ENCODE peak calls at places on chromosomes 16 and 17, in four cellular contexts. U, V, J and D are unnamed samples.

GRCh38 chr16:8391219-8391757 is 199.0 kb downstream of the TMEM114 start:
- DNase-seq in U (no peak), V (no peak), J (no peak), D (peak; percentile 0)

GRCh38 chr16:57341441-57342303 is 16.9 kb upstream of the CCL22 start:
- DNase-seq in U (peak; percentile 86), V (no peak), J (no peak), D (no peak)

GRCh38 chr17:7001562-7001961 is 5.7 kb downstream of the ALOX12 start:
- DNase-seq in U (no peak), V (peak; percentile 40), J (peak; percentile 89), D (no peak)

GRCh38 chr17:56785396-56785795 is 48.3 kb downstream of the C17orf67 start:
- DNase-seq in U (peak; percentile 67), V (no peak), J (no peak), D (no peak)

GRCh38 chr17:60139438-60140285 is 10.1 kb upstream of the CA4 start:
- DNase-seq in U (peak; percentile 58), V (peak; percentile 78), J (peak; percentile 92), D (peak; percentile 79)

GRCh38 chr17:44539664-44540063 is 17.6 kb upstream of the FZD2 start:
- DNase-seq in U (no peak), V (peak; percentile 96), J (peak; percentile 89), D (no peak)

GRCh38 chr16:89764711-89765201 is 43.4 kb downstream of the ZNF276 start:
- DNase-seq in U (no peak), V (no peak), J (no peak), D (peak; percentile 41)

GRCh38 chr17:43823350-43824084 is 9.4 kb downstream of the MPP3 start:
- DNase-seq in U (no peak), V (no peak), J (no peak), D (no peak)

GRCh38 chr16:71627631-71628236 is 1.8 kb downstream of the MARVELD3 start:
- DNase-seq in U (no peak), V (peak; percentile 53), J (no peak), D (no peak)

GRCh38 chr16:65828296-65828695 is 538.2 kb upstream of the CDH5 start:
- DNase-seq in U (no peak), V (no peak), J (no peak), D (no peak)

GRCh38 chr17:54455251-54455868 is 445.3 kb upstream of the TOM1L1 start:
- DNase-seq in U (no peak), V (peak; percentile 36), J (no peak), D (no peak)

GRCh38 chr16:68901910-68902309 is 58.6 kb downstream of the TANGO6 start:
- DNase-seq in U (peak; percentile 77), V (peak; percentile 72), J (no peak), D (no peak)

GRCh38 chr16:30054451-30054850 is 11.1 kb upstream of the ALDOA start:
- DNase-seq in U (no peak), V (peak; percentile 26), J (no peak), D (no peak)

DNA sequence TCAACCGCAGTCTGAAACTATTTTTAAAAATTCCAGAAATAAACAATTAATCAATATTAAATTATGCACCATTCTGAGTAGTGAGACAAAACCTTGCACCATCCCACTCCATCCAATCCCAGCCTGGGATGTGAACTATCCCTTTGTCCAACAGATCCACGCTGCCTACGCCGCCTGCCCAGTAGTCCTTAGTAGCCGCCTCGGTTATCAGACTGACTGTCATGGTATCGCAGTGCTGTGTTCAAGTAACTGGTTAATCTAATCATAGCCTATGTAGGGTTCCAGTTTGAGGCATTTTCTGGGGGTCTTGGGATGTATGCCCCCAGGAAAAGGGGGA is 437.7 kb downstream of the HS3ST3B1 start:
- DNase-seq in U (no peak), V (no peak), J (no peak), D (no peak)
- H3K18ac ChIP-seq in U (peak overlapping the region; percentile 91), V (no peak overlapping the region), J (no peak overlapping the region), D (no peak overlapping the region)

GRCh38 chr16:84829168-84829965 is 9.6 kb downstream of the CRISPLD2 start:
- DNase-seq in U (peak; percentile 93), V (no peak), J (no peak), D (peak; percentile 3)

GRCh38 chr16:84826558-84826941 is 6.8 kb downstream of the CRISPLD2 start:
- DNase-seq in U (peak; percentile 72), V (no peak), J (no peak), D (peak; percentile 96)

GRCh38 chr16:84827897-84828296 is 8.1 kb downstream of the CRISPLD2 start:
- DNase-seq in U (no peak), V (no peak), J (no peak), D (peak; percentile 81)

GRCh38 chr16:84827131-84827574 is 7.4 kb downstream of the CRISPLD2 start:
- DNase-seq in U (peak; percentile 52), V (no peak), J (no peak), D (peak; percentile 78)

GRCh38 chr16:84828322-84828721 is 8.5 kb downstream of the CRISPLD2 start:
- DNase-seq in U (no peak), V (no peak), J (no peak), D (no peak)
- H3K27ac ChIP-seq in U (peak overlapping the region; percentile 40), V (no peak overlapping the region), J (no peak overlapping the region), D (no peak overlapping the region)

GRCh38 chr16:425740-426114 is 278 bp downstream of the RAB11FIP3 start:
- DNase-seq in U (no peak), V (no peak), J (no peak), D (no peak)
- H3K4ac ChIP-seq in U (no peak overlapping the region), V (peak overlapping the region; percentile 75), J (no peak overlapping the region), D (no peak overlapping the region)

GRCh38 chr16:2205967-2206313 is 686 bp downstream of the MLST8 start:
- DNase-seq in U (no peak), V (no peak), J (no peak), D (no peak)
- H3K18ac ChIP-seq in U (peak overlapping the region; percentile 22), V (peak overlapping the region; percentile 13), J (peak overlapping the region; percentile 71), D (peak overlapping the region; percentile 8)

GRCh38 chr16:4481965-4482364 is 5.8 kb downstream of the HMOX2 start:
- DNase-seq in U (no peak), V (no peak), J (no peak), D (no peak)
- H3K27ac ChIP-seq in U (no peak overlapping the region), V (no peak overlapping the region), J (no peak overlapping the region), D (no peak overlapping the region)

DNA sequence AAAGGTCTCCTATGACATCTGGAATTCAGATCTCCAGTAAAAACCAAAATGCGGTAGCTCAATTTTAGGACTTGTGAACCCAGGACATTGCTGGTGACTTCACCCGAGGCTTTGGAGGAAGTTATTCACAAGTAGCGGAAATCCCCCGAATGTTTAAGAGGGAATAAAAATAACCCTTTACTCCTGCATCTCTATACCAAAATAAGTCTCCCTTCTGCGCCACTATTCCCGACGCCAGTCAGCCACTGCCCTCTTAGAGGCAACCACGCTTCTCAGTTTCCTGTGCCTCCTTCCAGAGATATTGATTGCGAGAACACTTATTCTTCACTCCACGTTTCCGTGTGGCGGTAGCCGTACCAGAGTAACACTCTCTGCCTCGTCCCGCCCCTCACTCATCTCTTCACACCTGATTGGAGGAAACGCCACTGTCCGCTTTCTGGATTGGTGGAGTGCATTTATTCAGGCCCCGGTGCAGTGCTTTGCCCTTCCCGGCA is 27.4 kb downstream of the EMP2 start:
- DNase-seq in U (no peak), V (peak; percentile 56), J (peak; percentile 77), D (peak; percentile 68)
- H3K4ac ChIP-seq in U (no peak overlapping the region), V (no peak overlapping the region), J (no peak overlapping the region), D (no peak overlapping the region)

DNA sequence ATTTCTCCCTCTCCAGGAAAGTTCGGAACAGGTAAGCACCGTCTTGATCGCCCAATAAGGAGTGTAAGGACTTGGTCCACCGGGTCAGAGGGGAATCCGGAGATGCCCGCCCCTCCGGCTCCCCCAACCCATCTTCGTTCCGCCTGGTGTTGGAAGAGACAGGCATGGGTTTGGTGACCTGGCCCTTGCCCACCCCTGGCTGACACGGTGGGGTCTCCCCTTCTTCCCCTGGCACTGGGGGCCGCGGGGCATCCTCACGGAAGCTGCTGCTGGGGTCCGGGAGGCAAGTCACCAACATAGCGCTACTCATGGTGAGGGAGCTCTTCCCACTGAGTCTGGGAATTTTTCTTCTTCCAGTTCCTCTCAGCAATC is 3.2 kb downstream of the AXIN2 start:
- DNase-seq in U (no peak), V (no peak), J (no peak), D (no peak)
- H3K18ac ChIP-seq in U (no peak overlapping the region), V (peak overlapping the region; percentile 2), J (peak overlapping the region; percentile 53), D (no peak overlapping the region)

GRCh38 chr17:47846741-47847340 is 4.1 kb downstream of the SP6 start:
- DNase-seq in U (no peak), V (no peak), J (peak; percentile 78), D (no peak)
- H3K27ac ChIP-seq in U (no peak overlapping the region), V (no peak overlapping the region), J (no peak overlapping the region), D (peak overlapping the region; percentile 48)